ENCODE peak calls at places on chromosomes 16 and 17, in five cellular contexts. U is fibroblast of lung, M is adipocyte, C is mesenchymal stem cell, O is HCT116. B is an unnamed sample.
A peak's percentile ranks its signal among the peaks of the same experiment; 100 is the strongest.

GRCh38 chr16:3542601-3543373 is 34.4 kb downstream of the NLRC3 start:
- DNase-seq in U (no peak), M (no peak), C (no peak), O (no peak), B (no peak)

GRCh38 chr16:10988164-10988803 is 43.9 kb downstream of the CLEC16A start:
- DNase-seq in U (no peak), M (peak; percentile 15), C (no peak), O (no peak), B (no peak)

GRCh38 chr17:46758614-46759013 is 59.9 kb downstream of the WNT3 start:
- DNase-seq in U (no peak), M (no peak), C (no peak), O (no peak), B (no peak)

GRCh38 chr16:11181889-11182279 is 74.1 kb downstream of the SOCS1 start:
- DNase-seq in U (peak; percentile 29), M (no peak), C (no peak), O (no peak), B (no peak)

GRCh38 chr16:4385066-4385788 is 13.6 kb downstream of the VASN start:
- DNase-seq in U (no peak), M (no peak), C (no peak), O (no peak), B (no peak)

GRCh38 chr16:58339452-58339938 is 44.7 kb upstream of the PRSS54 start:
- DNase-seq in U (peak; percentile 33), M (peak; percentile 34), C (peak; percentile 52), O (peak; percentile 42), B (no peak)

GRCh38 chr16:57549730-57550129 is 7.3 kb downstream of the ADGRG5 start:
- DNase-seq in U (no peak), M (no peak), C (no peak), O (no peak), B (no peak)

GRCh38 chr16:72635694-72636093 is 412.2 kb downstream of the ZFHX3 start:
- DNase-seq in U (no peak), M (no peak), C (no peak), O (no peak), B (no peak)

GRCh38 chr17:38673714-38674012 is 1.1 kb downstream of the EPOP start:
- DNase-seq in U (no peak), M (peak; percentile 40), C (no peak), O (no peak), B (no peak)

GRCh38 chr16:69567031-69567680 is 1.4 kb downstream of the NFAT5 start:
- DNase-seq in U (peak; percentile 31), M (peak; percentile 60), C (no peak), O (no peak), B (no peak)
- H3K9ac ChIP-seq in U (peak overlapping the region; percentile 92), M (peak overlapping the region; percentile 98), C (peak overlapping the region; percentile 96), O (peak overlapping the region; percentile 90), B (peak overlapping the region; percentile 71)

GRCh38 chr17:50598487-50598886 is 36.2 kb upstream of the ABCC3 start:
- DNase-seq in U (no peak), M (no peak), C (no peak), O (no peak), B (no peak)
- H3K4me3 ChIP-seq in U (no peak overlapping the region), M (no peak overlapping the region), C (no peak overlapping the region), O (no peak overlapping the region), B (no peak overlapping the region)

GRCh38 chr17:57866723-57867122 is 16.9 kb upstream of the MRPS23 start:
- DNase-seq in U (no peak), M (no peak), C (no peak), O (no peak), B (no peak)

GRCh38 chr17:57868775-57869598 is 19.1 kb upstream of the MRPS23 start:
- DNase-seq in U (no peak), M (no peak), C (no peak), O (no peak), B (no peak)

GRCh38 chr17:57867126-57867525 is 17.3 kb upstream of the MRPS23 start:
- DNase-seq in U (no peak), M (no peak), C (no peak), O (no peak), B (no peak)

GRCh38 chr17:57869599-57870282 is 19.9 kb upstream of the MRPS23 start:
- DNase-seq in U (peak; percentile 94), M (peak; percentile 84), C (peak; percentile 93), O (no peak), B (no peak)

DNA sequence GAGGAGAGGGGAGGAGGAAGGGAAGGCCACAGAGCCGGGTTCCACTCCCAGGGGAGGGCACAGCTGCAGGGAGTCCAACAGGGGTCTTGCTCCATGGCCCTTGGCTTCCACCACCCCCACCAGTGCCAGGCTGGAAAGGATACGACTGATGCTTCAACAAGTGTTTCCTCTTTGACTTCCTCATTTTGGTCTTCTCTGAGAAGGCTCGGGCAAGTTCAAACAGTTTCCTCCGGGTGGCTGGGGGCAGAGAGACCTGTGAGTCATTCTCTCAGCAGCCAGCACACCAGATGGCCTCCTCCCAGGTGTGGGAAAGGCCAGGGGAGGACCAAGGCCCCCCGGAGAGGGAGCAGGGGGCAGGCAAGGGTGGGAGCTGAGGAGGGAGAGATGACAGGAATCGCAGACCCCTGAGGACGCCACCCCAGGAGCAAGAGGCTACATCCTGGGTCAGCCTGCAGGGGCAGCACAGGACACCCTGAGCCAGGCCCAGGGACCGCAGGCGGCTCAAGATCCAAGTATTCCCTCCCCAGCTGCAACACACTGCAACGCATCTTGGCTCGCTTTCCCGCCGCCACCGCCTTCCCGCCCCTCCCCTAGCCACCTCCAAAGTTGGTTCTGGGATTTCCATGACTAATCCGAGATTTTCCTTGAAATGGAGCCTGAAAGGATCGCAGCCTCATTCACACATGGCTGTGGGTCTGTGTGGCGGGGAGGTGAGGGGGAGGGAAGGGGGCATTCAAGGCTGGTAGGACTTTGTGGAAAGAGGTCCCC is 18.3 kb upstream of the MRPS23 start:
- DNase-seq in U (peak; percentile 95), M (peak; percentile 87), C (peak; percentile 90), O (peak; percentile 90), B (no peak)
- H3K9ac ChIP-seq in U (peak overlapping the region; percentile 26), M (peak overlapping the region; percentile 6), C (peak overlapping the region; percentile 70), O (peak overlapping the region; percentile 58), B (no peak overlapping the region)

DNA sequence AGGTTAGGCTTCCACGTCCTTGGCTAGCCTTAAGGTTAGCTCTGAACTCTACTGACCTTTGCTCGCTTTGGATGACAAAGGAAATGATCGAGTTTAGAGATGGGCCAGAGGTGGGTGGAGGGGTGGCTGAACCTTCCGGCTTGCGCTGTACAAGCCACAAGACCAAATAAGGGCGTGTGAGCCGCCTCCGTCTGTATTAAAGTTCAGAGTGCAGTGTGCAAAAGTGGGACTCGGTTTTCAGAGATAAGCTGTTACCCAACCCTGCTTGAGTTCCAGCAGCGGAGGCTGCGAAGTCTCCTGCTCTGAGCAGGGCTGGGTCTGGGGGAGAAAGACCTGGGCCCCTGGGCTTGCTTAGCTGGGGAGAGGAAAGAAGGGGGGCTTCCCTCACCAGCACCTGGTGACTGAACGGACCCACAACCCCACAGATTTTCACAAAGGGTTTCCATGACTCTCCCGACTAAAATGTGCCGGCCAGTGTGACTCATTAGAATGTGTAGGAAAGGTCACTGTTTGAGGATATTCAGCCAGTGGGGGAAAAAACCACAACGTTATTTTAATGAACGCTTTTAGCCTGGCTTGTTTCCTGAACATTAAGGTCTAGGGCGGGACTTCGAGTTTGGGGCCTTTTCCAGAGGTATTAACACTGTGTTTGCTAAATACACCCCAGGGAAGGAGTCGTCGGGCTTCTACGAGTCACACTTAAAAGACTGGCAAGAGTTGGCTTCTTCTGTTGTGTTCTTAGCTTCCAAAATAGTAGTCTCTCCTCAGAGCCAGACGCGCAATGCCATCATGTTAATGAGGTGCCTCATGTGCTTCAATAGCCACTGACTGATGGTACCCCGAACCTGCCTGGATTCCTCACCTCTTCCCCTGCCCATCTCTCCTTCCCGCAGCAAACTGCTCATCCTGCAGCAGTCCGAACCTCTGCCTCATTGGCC is 67.0 kb downstream of the CENPV start:
- DNase-seq in U (peak; percentile 99), M (peak; percentile 93), C (peak; percentile 99), O (peak; percentile 95), B (no peak)
- H3K4me3 ChIP-seq in U (peak overlapping the region; percentile 43), M (peak overlapping the region; percentile 72), C (no peak overlapping the region), O (peak overlapping the region; percentile 57), B (peak overlapping the region; percentile 62)

GRCh38 chr17:57724038-57724728 is 20.9 kb downstream of the CCDC182 start:
- DNase-seq in U (peak; percentile 29), M (peak; percentile 32), C (peak; percentile 43), O (no peak), B (no peak)
- H3K9ac ChIP-seq in U (no peak overlapping the region), M (no peak overlapping the region), C (no peak overlapping the region), O (no peak overlapping the region), B (no peak overlapping the region)

DNA sequence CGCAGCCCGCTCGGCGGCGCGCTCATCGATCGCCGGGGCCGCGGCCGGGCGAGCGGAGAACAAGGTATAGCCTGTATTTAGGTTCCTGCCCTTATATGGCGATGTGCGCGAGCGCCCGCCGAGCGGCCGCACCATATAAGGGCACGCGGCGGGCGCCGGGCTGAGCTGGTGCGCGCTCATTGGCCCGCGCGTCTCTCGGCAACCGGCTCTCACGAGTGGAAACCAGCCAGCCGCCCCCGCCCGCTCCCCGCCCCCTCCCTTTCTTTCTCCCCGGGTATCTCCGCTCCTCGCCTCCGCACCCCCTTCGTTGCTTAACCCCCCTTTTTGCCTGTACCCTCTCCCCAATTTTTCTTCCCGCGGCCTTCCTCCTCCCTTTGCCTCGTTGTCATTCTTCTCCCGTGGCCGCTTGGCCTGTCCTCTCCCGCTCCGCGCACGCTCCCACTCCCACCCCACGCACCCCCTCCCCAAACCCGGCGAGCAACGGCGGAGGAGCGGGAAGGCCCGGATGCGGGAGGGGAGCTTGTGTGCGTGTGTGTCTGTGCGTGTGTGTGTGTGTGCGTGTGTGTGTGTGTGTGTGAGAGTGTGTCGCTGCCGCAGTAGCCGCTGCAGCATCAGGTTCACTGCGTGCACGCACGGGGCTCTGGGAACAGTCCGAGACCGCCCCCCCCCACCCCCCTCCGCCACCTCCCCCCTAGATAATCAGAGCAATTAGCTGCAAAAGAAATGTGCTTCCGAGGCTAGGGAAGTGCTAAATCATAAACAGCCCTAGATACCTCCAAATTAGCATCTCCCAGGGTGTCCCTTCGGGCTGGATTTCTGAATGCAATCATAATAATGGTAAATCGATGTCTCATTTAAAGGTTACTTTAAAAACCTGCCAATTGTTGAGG is 13.5 kb upstream of the CBX8 start:
- DNase-seq in U (peak; percentile 83), M (peak; percentile 79), C (peak; percentile 77), O (peak; percentile 70), B (no peak)
- H3K4me3 ChIP-seq in U (no peak overlapping the region), M (no peak overlapping the region), C (peak overlapping the region; percentile 29), O (peak overlapping the region; percentile 53), B (peak overlapping the region; percentile 88)

B was measured in SK-N-MC.